ENCODE peak calls at places on chromosome 1, in nine cellular contexts. P is body of pancreas, E is ascending aorta, H is thoracic aorta, Z is brain microvascular endothelial cell, J is keratinocyte, A is esophagus squamous epithelium, X is ovary, K is sigmoid colon. O is an unnamed sample.

GRCh38 chr1:67838180-67838912 is 5.1 kb upstream of the GNG12 start:
- DNase-seq in E (no peak), K (no peak), Z (no peak), J (no peak), X (no peak), A (no peak), H (no peak), P (peak; percentile 26), O (peak; percentile 52)

GRCh38 chr1:203677771-203678170 is 51.1 kb downstream of the ATP2B4 start:
- DNase-seq in K (no peak), E (no peak), A (no peak), X (no peak), J (no peak), P (no peak), Z (no peak), H (no peak), O (no peak)

GRCh38 chr1:67552336-67552759 is 122.1 kb upstream of the SERBP1 start:
- DNase-seq in P (no peak), E (no peak), K (no peak), J (no peak), A (no peak), X (no peak), Z (no peak), H (no peak), O (peak; percentile 52)

GRCh38 chr1:32965251-32965643 is 638 bp upstream of the RNF19B start:
- DNase-seq in E (no peak), J (no peak), A (no peak), P (no peak), X (no peak), H (no peak), Z (no peak), K (no peak), O (no peak)

GRCh38 chr1:205492201-205492667 is 12.2 kb upstream of the CDK18 start:
- DNase-seq in Z (no peak), X (no peak), J (no peak), H (no peak), E (no peak), A (no peak), P (no peak), K (no peak), O (peak; percentile 6)

GRCh38 chr1:3436901-3437300 is 17.6 kb upstream of the ARHGEF16 start:
- DNase-seq in A (no peak), X (no peak), H (no peak), E (no peak), J (no peak), K (no peak), P (no peak), Z (no peak), O (no peak)

GRCh38 chr1:228286505-228287417 is 78.9 kb downstream of the OBSCN start:
- DNase-seq in J (no peak), K (peak; percentile 57), H (no peak), X (peak; percentile 23), E (peak; percentile 7), P (peak; percentile 4), Z (no peak), A (no peak), O (no peak)

GRCh38 chr1:58773406-58773840 is 10.4 kb downstream of the JUN start:
- DNase-seq in K (peak; percentile 80), H (peak; percentile 62), A (no peak), E (peak; percentile 51), J (no peak), X (no peak), Z (peak; percentile 79), P (peak; percentile 79), O (peak; percentile 65)

GRCh38 chr1:170836146-170836545 is 99.2 kb upstream of the MROH9 start:
- DNase-seq in E (no peak), P (no peak), K (no peak), H (no peak), J (no peak), X (no peak), Z (peak; percentile 2), A (no peak), O (peak; percentile 30)

GRCh38 chr1:8061210-8061609 is 35.1 kb upstream of the ERRFI1 start:
- DNase-seq in J (no peak), A (no peak), H (no peak), Z (peak; percentile 97), K (no peak), X (no peak), E (peak; percentile 28), P (peak; percentile 59), O (peak; percentile 98)

GRCh38 chr1:32068891-32069590 is 3.7 kb upstream of the TMEM39B start:
- DNase-seq in H (no peak), A (no peak), X (no peak), P (no peak), Z (no peak), J (no peak), E (no peak), K (no peak), O (peak; percentile 26)

GRCh38 chr1:220734571-220735326 is 13.4 kb upstream of the MTARC2 start:
- DNase-seq in H (no peak), K (no peak), E (no peak), J (no peak), P (no peak), A (no peak), X (no peak), Z (peak; percentile 60), O (peak; percentile 76)

GRCh38 chr1:174949061-174949460 is 50.7 kb upstream of the CACYBP start:
- DNase-seq in A (no peak), Z (no peak), H (no peak), J (no peak), P (no peak), X (no peak), E (no peak), K (no peak), O (no peak)

GRCh38 chr1:21518774-21519455 is 9.7 kb downstream of the ALPL start:
- DNase-seq in J (no peak), Z (no peak), P (no peak), X (no peak), E (no peak), H (no peak), K (no peak), A (no peak), O (no peak)

GRCh38 chr1:198794498-198794897 is 155.7 kb downstream of the PTPRC start:
- DNase-seq in E (no peak), J (no peak), H (no peak), P (no peak), X (no peak), Z (no peak), A (no peak), K (no peak), O (peak; percentile 73)

DNA sequence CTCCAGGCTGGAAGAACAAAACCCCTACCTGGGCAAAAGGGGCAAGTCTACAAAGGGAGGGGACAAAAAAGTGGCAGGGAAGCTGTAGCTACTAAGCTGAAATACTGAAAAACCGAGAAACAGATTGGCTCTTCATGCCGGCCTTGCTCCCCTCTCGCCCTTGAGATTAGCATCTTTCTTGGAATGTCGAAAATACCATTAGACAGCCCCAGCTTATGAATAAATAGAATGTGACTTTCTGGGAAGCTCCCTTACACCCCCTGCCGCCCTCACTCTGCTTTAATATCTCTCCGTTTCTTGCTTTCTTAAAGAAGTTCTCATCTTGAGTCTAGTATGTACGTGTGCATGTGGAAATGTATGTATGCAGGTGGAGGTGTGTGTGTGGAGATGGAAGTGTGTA is 14.1 kb downstream of the TRAF3IP3 start:
- DNase-seq in P (no peak), J (no peak), A (no peak), Z (peak; percentile 45), K (no peak), X (no peak), E (no peak), H (no peak), O (no peak)
- H3K4me3 ChIP-seq in P (no peak overlapping the region), J (no peak overlapping the region), A (peak overlapping the region; percentile 28), Z (no peak overlapping the region), K (peak overlapping the region; percentile 13), X (no peak overlapping the region), E (peak overlapping the region; percentile 29), H (peak overlapping the region; percentile 61), O (no peak overlapping the region)

DNA sequence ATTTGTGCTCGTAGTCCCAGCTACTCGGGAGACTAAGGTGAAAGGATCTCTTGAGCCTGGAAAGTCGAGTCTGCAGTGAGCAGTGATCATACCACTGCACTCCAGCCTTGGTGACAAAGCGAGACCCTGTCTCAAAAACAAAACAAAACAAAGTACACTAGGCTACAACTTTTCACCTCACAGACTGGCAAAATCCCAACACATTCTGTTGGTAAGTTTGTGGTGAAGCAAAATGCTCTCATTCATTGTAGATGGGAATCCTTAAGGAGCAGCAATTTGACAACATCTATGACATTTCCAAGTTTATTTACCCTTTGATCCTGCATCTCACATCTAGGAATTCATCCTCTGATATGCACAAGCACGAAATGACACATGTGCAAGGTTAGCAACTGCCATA is 20.2 kb upstream of the SLC1A7 start:
- DNase-seq in E (no peak), Z (no peak), A (no peak), K (no peak), H (no peak), X (no peak), J (no peak), P (no peak), O (no peak)
- TF ChIP-seq CTCF in E (no peak), Z (no peak), A (no peak), K (no peak), H (no peak), X (no peak), J (no peak), P (no peak), O (no peak)

DNA sequence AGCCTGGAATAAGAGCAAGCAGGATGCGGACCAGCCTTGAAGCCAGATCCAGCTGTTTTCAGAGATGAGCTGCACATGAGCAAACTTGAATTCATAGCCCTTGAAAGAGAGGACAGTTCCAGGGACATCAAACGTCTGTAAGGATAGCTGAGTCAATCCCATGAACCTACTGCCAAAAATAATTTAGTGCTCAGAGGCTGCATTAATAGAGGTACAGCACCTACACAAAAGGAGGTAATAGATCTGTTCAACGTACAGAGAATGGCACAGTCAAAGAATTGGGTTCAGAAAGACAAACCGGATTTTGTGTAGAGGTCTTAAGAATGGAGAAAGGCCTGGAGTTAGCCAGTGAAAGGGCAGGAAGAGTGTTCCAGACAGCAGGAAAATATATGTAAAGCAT is 110.8 kb upstream of the ZC3H12A start:
- DNase-seq in K (no peak), X (no peak), Z (no peak), E (no peak), J (no peak), P (no peak), H (no peak), A (no peak), O (no peak)
- H3K27me3 ChIP-seq in K (peaks cover 5% of the 10 kb centered on the region), X (no peaks in the 10 kb centered on the region), Z (no peaks in the 10 kb centered on the region), E (no peaks in the 10 kb centered on the region), J (no peaks in the 10 kb centered on the region), P (no peaks in the 10 kb centered on the region), H (no peaks in the 10 kb centered on the region), A (no peaks in the 10 kb centered on the region), O (no peaks in the 10 kb centered on the region)

GRCh38 chr1:230172016-230172356 is 104.9 kb downstream of the GALNT2 start:
- DNase-seq in P (no peak), Z (no peak), H (no peak), A (no peak), E (no peak), X (no peak), K (peak; percentile 37), J (no peak), O (no peak)

GRCh38 chr1:230171337-230172015 is 104.4 kb downstream of the GALNT2 start:
- DNase-seq in E (no peak), J (no peak), X (no peak), Z (peak; percentile 61), H (no peak), K (peak; percentile 7), A (no peak), P (no peak), O (peak; percentile 22)

GRCh38 chr1:230170610-230171009 is 103.6 kb downstream of the GALNT2 start:
- DNase-seq in E (no peak), K (no peak), Z (no peak), J (no peak), X (no peak), H (no peak), A (no peak), P (no peak), O (peak; percentile 13)

GRCh38 chr1:230169454-230170152 is 102.6 kb downstream of the GALNT2 start:
- DNase-seq in K (no peak), J (no peak), E (no peak), H (no peak), X (no peak), Z (no peak), A (no peak), P (no peak), O (no peak)

GRCh38 chr1:230170153-230170547 is 103.1 kb downstream of the GALNT2 start:
- DNase-seq in H (no peak), E (no peak), A (no peak), X (no peak), J (no peak), P (no peak), Z (no peak), K (no peak), O (no peak)
- H3K4me3 ChIP-seq in H (peak overlapping the region; percentile 54), E (peak overlapping the region; percentile 27), A (peak overlapping the region; percentile 5), X (no peak overlapping the region), J (no peak overlapping the region), P (no peak overlapping the region), Z (no peak overlapping the region), K (peak overlapping the region; percentile 8), O (no peak overlapping the region)

O was measured in bronchial epithelial cell.